ENCODE peak calls at places on chromosomes 13 and 19, in seven cellular contexts. N, L, K, M, A, I and P are unnamed samples.

GRCh38 chr19:55546822-55547614 is 1.7 kb upstream of the SBK3 start:
- DNase-seq in N (peak), A (no peak), M (no peak), L (no peak), K (peak), I (no peak), P (no peak)

GRCh38 chr19:38993271-38993670 is 17.7 kb upstream of the FBXO17 start:
- DNase-seq in L (no peak), N (peak), M (no peak), A (no peak), K (peak), I (no peak), P (peak)

GRCh38 chr19:54469496-54469934 is 3.6 kb downstream of the CDC42EP5 start:
- DNase-seq in N (no peak), M (no peak), I (no peak), A (no peak), L (no peak), K (no peak), P (no peak)

GRCh38 chr13:106100261-106100919 is 435.1 kb downstream of the EFNB2 start:
- DNase-seq in M (peak), A (peak), L (peak), I (peak), N (no peak), K (no peak), P (peak)

GRCh38 chr19:10388957-10389356 is 8.6 kb upstream of the TYK2 start:
- DNase-seq in K (peak), A (peak), I (peak), N (peak), M (peak), L (peak), P (peak)

GRCh38 chr19:17734146-17734545 is 14.9 kb downstream of the MAP1S start:
- DNase-seq in I (no peak), A (no peak), N (no peak), M (no peak), L (no peak), K (no peak), P (no peak)

GRCh38 chr13:103703246-103703645 is 637.0 kb upstream of the SLC10A2 start:
- DNase-seq in I (no peak), K (no peak), L (no peak), M (no peak), N (no peak), A (no peak), P (no peak)

GRCh38 chr13:45179428-45179827 is 21.4 kb downstream of the KCTD4 start:
- DNase-seq in K (no peak), N (peak), I (no peak), L (no peak), A (no peak), M (no peak), P (no peak)

GRCh38 chr13:51916419-51916818 is 54.6 kb downstream of the CCDC70 start:
- DNase-seq in I (no peak), L (no peak), K (no peak), A (no peak), M (no peak), N (no peak), P (no peak)

GRCh38 chr13:99307648-99308339 is 595 bp upstream of the GPR183 start:
- DNase-seq in M (no peak), N (peak), K (peak), L (no peak), A (no peak), I (no peak), P (peak)

GRCh38 chr13:26784704-26785639 is 24.4 kb upstream of the GPR12 start:
- DNase-seq in N (no peak), I (no peak), K (no peak), A (no peak), M (no peak), L (peak), P (peak)

GRCh38 chr13:75762066-75762937 is 126.2 kb downstream of the LMO7 start:
- DNase-seq in N (peak), A (no peak), I (peak), K (no peak), L (no peak), M (no peak), P (no peak)

GRCh38 chr19:36973844-36974195 is 57.7 kb downstream of the ZNF568 start:
- DNase-seq in L (no peak), K (no peak), I (no peak), A (no peak), M (no peak), N (no peak), P (peak)

GRCh38 chr19:32530773-32531172 is 50.2 kb upstream of the PDCD5 start:
- DNase-seq in L (no peak), M (no peak), K (no peak), A (no peak), N (no peak), I (no peak), P (no peak)
- H2BK120ac ChIP-seq in L (no peak), M (no peak), K (no peak), A (no peak), N (no peak), I (no peak), P (no peak)

DNA sequence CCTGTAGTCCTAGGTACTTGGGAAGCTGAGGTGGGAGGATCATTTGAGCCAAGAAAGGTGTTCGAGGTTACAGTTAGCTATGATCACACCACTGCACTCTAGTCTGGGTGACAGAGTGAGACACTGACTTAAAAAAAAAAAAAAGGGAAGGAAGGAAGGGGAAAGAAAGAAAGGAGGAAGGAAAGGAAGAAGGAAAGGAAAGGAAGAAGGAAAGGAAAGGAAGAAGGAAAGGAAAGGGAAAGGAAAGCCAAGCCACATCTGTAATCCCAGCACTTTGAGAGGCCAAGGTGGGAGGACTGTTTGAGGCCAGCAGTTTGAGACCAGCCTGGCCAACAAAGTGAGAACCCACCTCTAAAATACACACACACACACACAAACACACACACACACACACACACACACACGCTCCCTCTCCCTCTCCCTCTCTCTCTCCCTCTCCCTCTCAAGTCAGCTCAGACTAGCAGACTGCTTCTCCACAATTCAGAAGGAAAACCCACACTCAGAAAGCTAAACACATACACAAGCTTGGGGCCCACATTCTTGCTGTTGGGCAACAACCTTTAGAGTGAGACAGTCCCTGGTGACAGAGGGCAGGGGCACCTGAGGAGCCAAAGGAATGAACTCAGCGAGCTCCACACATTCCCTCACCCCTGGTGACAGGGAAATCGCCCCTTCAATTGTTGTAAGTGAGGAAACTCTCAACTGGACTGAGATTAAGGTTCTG is 2.7 kb downstream of the ZNF709 start:
- DNase-seq in K (no peak), N (no peak), A (no peak), L (no peak), M (no peak), I (no peak), P (no peak)
- H2BK5ac ChIP-seq in K (no peak), N (no peak), A (no peak), L (no peak), M (no peak), I (no peak), P (no peak)

GRCh38 chr13:55792544-55793178 is 1348.1 kb upstream of the PRR20A start:
- DNase-seq in N (no peak), M (no peak), I (no peak), L (no peak), A (no peak), K (no peak), P (no peak)
- H4K8ac ChIP-seq in N (no peak), M (no peak), I (no peak), L (no peak), A (no peak), K (no peak), P (no peak)

GRCh38 chr13:110773480-110773879 is 60.0 kb downstream of the ING1 start:
- DNase-seq in I (no peak), L (no peak), M (no peak), K (no peak), N (no peak), A (no peak), P (no peak)

GRCh38 chr13:110772091-110772984 is 58.8 kb downstream of the ING1 start:
- DNase-seq in A (no peak), I (no peak), N (no peak), M (no peak), K (no peak), L (no peak), P (no peak)

GRCh38 chr13:110775576-110775975 is 62.1 kb downstream of the ING1 start:
- DNase-seq in K (no peak), L (no peak), A (no peak), I (no peak), M (no peak), N (no peak), P (no peak)

GRCh38 chr13:110774490-110774889 is 61.0 kb downstream of the ING1 start:
- DNase-seq in A (no peak), K (no peak), I (peak), M (no peak), N (no peak), L (no peak), P (no peak)

GRCh38 chr13:110774051-110774450 is 60.6 kb downstream of the ING1 start:
- DNase-seq in N (no peak), I (peak), A (no peak), M (no peak), L (no peak), K (no peak), P (no peak)
- H2BK120ac ChIP-seq in N (no peak), I (no peak), A (no peak), M (no peak), L (no peak), K (no peak), P (no peak)

GRCh38 chr13:66563076-66563475 is 667.1 kb downstream of the PCDH9 start:
- DNase-seq in L (no peak), M (no peak), A (no peak), K (no peak), I (no peak), N (peak), P (peak)
- H2BK5ac ChIP-seq in L (no peak), M (no peak), A (no peak), K (no peak), I (no peak), N (no peak), P (no peak)

GRCh38 chr13:89375839-89376238 is 1704.7 kb downstream of the SLITRK5 start:
- DNase-seq in A (no peak), L (no peak), K (peak), M (no peak), I (no peak), N (peak), P (no peak)

DNA sequence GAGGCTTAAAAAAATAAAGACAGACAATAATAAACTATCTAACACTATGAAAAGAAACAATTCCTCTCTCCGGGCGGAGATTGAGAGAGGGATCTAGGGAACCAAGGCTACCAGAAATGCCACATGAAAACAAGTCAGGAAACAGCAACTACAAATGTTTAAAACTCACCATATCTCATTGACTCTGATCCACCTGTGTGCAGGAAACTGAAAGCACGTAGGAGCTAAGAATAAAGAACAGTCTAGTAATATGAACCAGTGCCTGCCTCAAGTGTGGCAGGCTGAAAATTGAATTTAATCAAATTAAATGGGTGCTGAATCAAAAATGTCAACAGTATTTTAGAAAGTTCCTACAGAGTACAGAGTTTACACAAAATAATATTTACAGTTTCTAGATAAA is 1701.0 kb downstream of the SLITRK5 start:
- DNase-seq in A (no peak), M (no peak), K (no peak), N (no peak), I (no peak), L (no peak), P (no peak)
- H4K8ac ChIP-seq in A (no peak), M (no peak), K (no peak), N (no peak), I (no peak), L (no peak), P (no peak)

GRCh38 chr19:5237939-5238480 is 102.6 kb downstream of the PTPRS start:
- DNase-seq in K (no peak), I (no peak), L (no peak), N (no peak), A (no peak), M (no peak), P (no peak)

GRCh38 chr19:5235458-5236219 is 105.0 kb downstream of the PTPRS start:
- DNase-seq in M (no peak), I (no peak), K (no peak), N (no peak), A (no peak), L (no peak), P (no peak)

GRCh38 chr19:5240011-5240410 is 100.6 kb downstream of the PTPRS start:
- DNase-seq in K (no peak), N (no peak), M (no peak), A (no peak), I (no peak), L (no peak), P (no peak)

GRCh38 chr19:5237190-5237780 is 103.3 kb downstream of the PTPRS start:
- DNase-seq in N (no peak), I (no peak), L (no peak), M (no peak), K (no peak), A (no peak), P (no peak)

GRCh38 chr19:5238700-5239099 is 101.9 kb downstream of the PTPRS start:
- DNase-seq in I (no peak), L (no peak), M (no peak), A (no peak), K (no peak), N (no peak), P (peak)
- H2BK120ac ChIP-seq in I (no peak), L (no peak), M (no peak), A (no peak), K (no peak), N (no peak), P (no peak)

DNA sequence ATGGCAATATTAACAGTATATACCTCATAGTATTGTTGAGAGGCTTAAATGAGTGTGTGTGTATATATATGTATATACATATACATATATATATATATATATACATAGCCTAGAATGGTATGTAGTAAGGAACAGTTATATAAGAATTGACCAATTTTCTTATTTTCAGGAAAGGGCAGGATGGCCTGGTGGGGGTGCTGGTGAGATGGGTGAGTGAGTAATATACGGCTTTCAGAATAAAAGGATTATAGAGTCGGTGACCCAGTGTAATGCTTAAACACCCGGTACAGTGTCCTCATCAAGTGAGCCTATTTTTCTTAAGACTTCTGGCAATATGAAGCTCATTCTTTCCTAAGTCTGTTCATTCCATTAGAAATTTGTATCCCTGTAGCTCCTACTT is 11.7 kb upstream of the FAM216B start:
- DNase-seq in I (no peak), A (no peak), N (no peak), L (no peak), K (no peak), M (no peak), P (no peak)
- H2BK5ac ChIP-seq in I (no peak), A (no peak), N (no peak), L (no peak), K (no peak), M (no peak), P (no peak)

DNA sequence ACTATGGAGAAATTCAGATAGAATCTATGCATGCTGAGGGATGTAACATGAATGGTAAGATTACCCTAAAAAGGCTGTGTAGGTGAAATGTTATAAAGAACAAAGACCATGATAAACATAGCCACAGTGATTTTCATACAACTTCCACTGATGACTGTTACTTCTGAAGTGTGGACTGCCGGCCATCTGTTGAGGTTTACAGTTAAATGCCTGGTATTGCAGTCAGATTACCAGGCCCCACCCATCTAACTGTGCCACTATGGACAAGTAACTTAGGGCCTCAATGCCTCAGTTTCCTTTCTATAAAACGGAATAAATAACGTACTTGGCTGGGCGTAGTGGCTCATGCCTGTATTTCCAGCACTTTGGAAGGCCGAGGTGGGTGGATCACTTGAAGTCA is 395.6 kb downstream of the KLF12 start:
- DNase-seq in N (peak), K (no peak), I (no peak), A (no peak), L (no peak), M (no peak), P (no peak)
- H4K8ac ChIP-seq in N (no peak), K (peak), I (no peak), A (no peak), L (no peak), M (no peak), P (peak)